ENCODE peak calls at places on chromosomes 12 and 14, in ten cellular contexts. One of them, this sample, is unnamed.
A peak's percentile ranks its signal among the peaks of the same experiment; 100 is the strongest.

GRCh38 chr12:67750528-67751183 is 102.1 kb downstream of the DYRK2 start:
- DNase-seq in mammary epithelial cell: no peak
- DNase-seq in heart left ventricle: no peak
- DNase-seq in tibial nerve: no peak
- DNase-seq in gastrocnemius medialis: no peak
- DNase-seq in Panc1: no peak
- DNase-seq in HCT116: no peak
- DNase-seq in body of pancreas: no peak
- DNase-seq in transverse colon: no peak
- DNase-seq in A673: no peak
- DNase-seq in this sample: no peak

GRCh38 chr14:104178279-104178678 is 39.9 kb downstream of the KIF26A start:
- DNase-seq in Panc1: no peak
- DNase-seq in heart left ventricle: no peak
- DNase-seq in transverse colon: no peak
- DNase-seq in tibial nerve: no peak
- DNase-seq in HCT116: no peak
- DNase-seq in body of pancreas: no peak
- DNase-seq in A673: no peak
- DNase-seq in mammary epithelial cell: no peak
- DNase-seq in gastrocnemius medialis: no peak
- DNase-seq in this sample: peak; percentile 29

GRCh38 chr12:48075833-48076232 is 30.0 kb downstream of the SENP1 start:
- DNase-seq in tibial nerve: no peak
- DNase-seq in mammary epithelial cell: no peak
- DNase-seq in gastrocnemius medialis: no peak
- DNase-seq in transverse colon: no peak
- DNase-seq in Panc1: no peak
- DNase-seq in HCT116: no peak
- DNase-seq in heart left ventricle: no peak
- DNase-seq in A673: no peak
- DNase-seq in body of pancreas: no peak
- DNase-seq in this sample: no peak

GRCh38 chr12:92506460-92506859 is 196.3 kb upstream of the PLEKHG7 start:
- DNase-seq in A673: no peak
- DNase-seq in transverse colon: no peak
- DNase-seq in heart left ventricle: no peak
- DNase-seq in gastrocnemius medialis: no peak
- DNase-seq in body of pancreas: no peak
- DNase-seq in HCT116: no peak
- DNase-seq in Panc1: no peak
- DNase-seq in tibial nerve: no peak
- DNase-seq in mammary epithelial cell: no peak
- DNase-seq in this sample: no peak

GRCh38 chr14:79781882-79782281 is 429.4 kb downstream of the DIO2 start:
- DNase-seq in heart left ventricle: no peak
- DNase-seq in body of pancreas: no peak
- DNase-seq in tibial nerve: no peak
- DNase-seq in A673: no peak
- DNase-seq in Panc1: no peak
- DNase-seq in gastrocnemius medialis: no peak
- DNase-seq in HCT116: no peak
- DNase-seq in transverse colon: no peak
- DNase-seq in mammary epithelial cell: no peak
- DNase-seq in this sample: no peak

GRCh38 chr14:25911831-25912230 is 686.0 kb downstream of the NOVA1 start:
- DNase-seq in body of pancreas: no peak
- DNase-seq in Panc1: no peak
- DNase-seq in heart left ventricle: no peak
- DNase-seq in A673: no peak
- DNase-seq in mammary epithelial cell: no peak
- DNase-seq in gastrocnemius medialis: no peak
- DNase-seq in HCT116: no peak
- DNase-seq in transverse colon: no peak
- DNase-seq in tibial nerve: no peak
- DNase-seq in this sample: no peak

GRCh38 chr14:28001002-28001401 is 765.6 kb upstream of the FOXG1 start:
- DNase-seq in Panc1: no peak
- DNase-seq in transverse colon: no peak
- DNase-seq in gastrocnemius medialis: no peak
- DNase-seq in A673: no peak
- DNase-seq in mammary epithelial cell: no peak
- DNase-seq in body of pancreas: no peak
- DNase-seq in tibial nerve: no peak
- DNase-seq in HCT116: no peak
- DNase-seq in heart left ventricle: no peak
- DNase-seq in this sample: no peak

GRCh38 chr14:69464379-69464778 is 20.1 kb upstream of the PLEKHD1 start:
- DNase-seq in HCT116: no peak
- DNase-seq in Panc1: no peak
- DNase-seq in heart left ventricle: no peak
- DNase-seq in gastrocnemius medialis: no peak
- DNase-seq in tibial nerve: no peak
- DNase-seq in body of pancreas: no peak
- DNase-seq in A673: no peak
- DNase-seq in mammary epithelial cell: no peak
- DNase-seq in transverse colon: no peak
- DNase-seq in this sample: no peak

GRCh38 chr12:6363330-6364036 is 11.9 kb downstream of the SCNN1A start:
- DNase-seq in HCT116: no peak
- DNase-seq in gastrocnemius medialis: peak; percentile 53
- DNase-seq in body of pancreas: peak; percentile 85
- DNase-seq in transverse colon: peak; percentile 89
- DNase-seq in heart left ventricle: peak; percentile 87
- DNase-seq in A673: peak; percentile 70
- DNase-seq in mammary epithelial cell: peak; percentile 39
- DNase-seq in Panc1: no peak
- DNase-seq in tibial nerve: peak; percentile 65
- DNase-seq in this sample: peak; percentile 85

GRCh38 chr12:108340037-108340436 is 926 bp upstream of the CMKLR1 start:
- DNase-seq in heart left ventricle: no peak
- DNase-seq in tibial nerve: no peak
- DNase-seq in A673: no peak
- DNase-seq in Panc1: no peak
- DNase-seq in HCT116: no peak
- DNase-seq in mammary epithelial cell: no peak
- DNase-seq in gastrocnemius medialis: no peak
- DNase-seq in body of pancreas: no peak
- DNase-seq in transverse colon: no peak
- DNase-seq in this sample: peak; percentile 26

GRCh38 chr14:55929136-55929535 is 189.1 kb upstream of the PELI2 start:
- DNase-seq in body of pancreas: no peak
- DNase-seq in A673: no peak
- DNase-seq in mammary epithelial cell: no peak
- DNase-seq in heart left ventricle: no peak
- DNase-seq in Panc1: no peak
- DNase-seq in gastrocnemius medialis: no peak
- DNase-seq in HCT116: no peak
- DNase-seq in transverse colon: no peak
- DNase-seq in tibial nerve: no peak
- DNase-seq in this sample: no peak

GRCh38 chr12:128976120-128976519 is 122.8 kb downstream of the GLT1D1 start:
- DNase-seq in mammary epithelial cell: no peak
- DNase-seq in gastrocnemius medialis: no peak
- DNase-seq in transverse colon: peak; percentile 65
- DNase-seq in A673: peak; percentile 13
- DNase-seq in heart left ventricle: no peak
- DNase-seq in HCT116: no peak
- DNase-seq in body of pancreas: peak; percentile 33
- DNase-seq in Panc1: no peak
- DNase-seq in tibial nerve: no peak
- DNase-seq in this sample: no peak

GRCh38 chr14:50667491-50668007 is 557 bp downstream of the SAV1 start:
- DNase-seq in Panc1: no peak
- DNase-seq in HCT116: no peak
- DNase-seq in body of pancreas: peak; percentile 57
- DNase-seq in tibial nerve: no peak
- DNase-seq in gastrocnemius medialis: no peak
- DNase-seq in A673: no peak
- DNase-seq in transverse colon: peak; percentile 58
- DNase-seq in mammary epithelial cell: peak; percentile 48
- DNase-seq in heart left ventricle: no peak
- DNase-seq in this sample: no peak

GRCh38 chr14:102092806-102093205 is 6.0 kb upstream of the HSP90AA1 start:
- DNase-seq in HCT116: no peak
- DNase-seq in gastrocnemius medialis: no peak
- DNase-seq in heart left ventricle: no peak
- DNase-seq in A673: no peak
- DNase-seq in Panc1: no peak
- DNase-seq in transverse colon: no peak
- DNase-seq in body of pancreas: no peak
- DNase-seq in mammary epithelial cell: no peak
- DNase-seq in tibial nerve: no peak
- DNase-seq in this sample: no peak

GRCh38 chr12:25155031-25155576 is 39.9 kb downstream of the DNAI7 start:
- DNase-seq in heart left ventricle: no peak
- DNase-seq in body of pancreas: no peak
- DNase-seq in tibial nerve: no peak
- DNase-seq in mammary epithelial cell: no peak
- DNase-seq in A673: peak; percentile 41
- DNase-seq in transverse colon: no peak
- DNase-seq in HCT116: peak; percentile 13
- DNase-seq in gastrocnemius medialis: no peak
- DNase-seq in Panc1: peak; percentile 33
- DNase-seq in this sample: no peak

GRCh38 chr14:64081174-64081746 is 212.9 kb downstream of the ESR2 start:
- DNase-seq in body of pancreas: no peak
- DNase-seq in A673: no peak
- DNase-seq in HCT116: no peak
- DNase-seq in gastrocnemius medialis: no peak
- DNase-seq in Panc1: no peak
- DNase-seq in mammary epithelial cell: peak; percentile 46
- DNase-seq in heart left ventricle: no peak
- DNase-seq in tibial nerve: no peak
- DNase-seq in transverse colon: no peak
- DNase-seq in this sample: no peak

GRCh38 chr12:95169368-95169767 is 47.9 kb downstream of the FGD6 start:
- DNase-seq in A673: peak; percentile 75
- DNase-seq in mammary epithelial cell: peak; percentile 77
- DNase-seq in body of pancreas: peak; percentile 50
- DNase-seq in gastrocnemius medialis: no peak
- DNase-seq in heart left ventricle: no peak
- DNase-seq in transverse colon: peak; percentile 61
- DNase-seq in HCT116: peak; percentile 62
- DNase-seq in tibial nerve: no peak
- DNase-seq in Panc1: no peak
- DNase-seq in this sample: no peak

GRCh38 chr12:86711716-86712115 is 455.5 kb upstream of the MGAT4C start:
- DNase-seq in tibial nerve: no peak
- DNase-seq in HCT116: no peak
- DNase-seq in mammary epithelial cell: no peak
- DNase-seq in Panc1: no peak
- DNase-seq in heart left ventricle: no peak
- DNase-seq in body of pancreas: no peak
- DNase-seq in A673: no peak
- DNase-seq in gastrocnemius medialis: no peak
- DNase-seq in transverse colon: no peak
- DNase-seq in this sample: no peak
- H3K9me3 ChIP-seq in tibial nerve: no peaks in the 10 kb centered on the region
- H3K9me3 ChIP-seq in HCT116: no peaks in the 10 kb centered on the region
- H3K9me3 ChIP-seq in mammary epithelial cell: peaks cover 11% of the 10 kb centered on the region
- H3K9me3 ChIP-seq in Panc1: peaks cover 8% of the 10 kb centered on the region
- H3K9me3 ChIP-seq in heart left ventricle: no peaks in the 10 kb centered on the region
- H3K9me3 ChIP-seq in body of pancreas: peaks cover 7% of the 10 kb centered on the region
- H3K9me3 ChIP-seq in A673: peaks cover 8% of the 10 kb centered on the region
- H3K9me3 ChIP-seq in gastrocnemius medialis: no peaks in the 10 kb centered on the region
- H3K9me3 ChIP-seq in transverse colon: no peaks in the 10 kb centered on the region
- H3K9me3 ChIP-seq in this sample: no peaks in the 10 kb centered on the region

GRCh38 chr14:20866194-20866593 is 25.0 kb upstream of the RNASE3 start:
- DNase-seq in transverse colon: no peak
- DNase-seq in gastrocnemius medialis: no peak
- DNase-seq in body of pancreas: no peak
- DNase-seq in HCT116: no peak
- DNase-seq in A673: no peak
- DNase-seq in tibial nerve: no peak
- DNase-seq in mammary epithelial cell: no peak
- DNase-seq in Panc1: no peak
- DNase-seq in heart left ventricle: no peak
- DNase-seq in this sample: no peak

GRCh38 chr14:20866963-20867362 is 24.2 kb upstream of the RNASE3 start:
- DNase-seq in Panc1: no peak
- DNase-seq in body of pancreas: no peak
- DNase-seq in tibial nerve: no peak
- DNase-seq in transverse colon: no peak
- DNase-seq in heart left ventricle: no peak
- DNase-seq in A673: peak; percentile 15
- DNase-seq in HCT116: peak; percentile 16
- DNase-seq in gastrocnemius medialis: no peak
- DNase-seq in mammary epithelial cell: peak; percentile 17
- DNase-seq in this sample: no peak
- TF ChIP-seq CTCF in Panc1: peak; percentile 36
- TF ChIP-seq CTCF in body of pancreas: no peak
- TF ChIP-seq CTCF in tibial nerve: peak; percentile 30
- TF ChIP-seq CTCF in transverse colon: no peak
- TF ChIP-seq CTCF in heart left ventricle: peak; percentile 47
- TF ChIP-seq CTCF in A673: peak; percentile 63
- TF ChIP-seq CTCF in HCT116: peak; percentile 69
- TF ChIP-seq CTCF in gastrocnemius medialis: no peak
- TF ChIP-seq CTCF in mammary epithelial cell: peak; percentile 34
- TF ChIP-seq CTCF in this sample: no peak

GRCh38 chr12:109618091-109618490 is 44.5 kb downstream of the MVK start:
- DNase-seq in A673: no peak
- DNase-seq in transverse colon: no peak
- DNase-seq in Panc1: no peak
- DNase-seq in body of pancreas: no peak
- DNase-seq in gastrocnemius medialis: no peak
- DNase-seq in HCT116: no peak
- DNase-seq in mammary epithelial cell: no peak
- DNase-seq in heart left ventricle: no peak
- DNase-seq in tibial nerve: no peak
- DNase-seq in this sample: no peak
- H3K27me3 ChIP-seq in A673: peaks cover 24% of the 10 kb centered on the region
- H3K27me3 ChIP-seq in transverse colon: peaks cover 29% of the 10 kb centered on the region
- H3K27me3 ChIP-seq in Panc1: peaks cover 15% of the 10 kb centered on the region
- H3K27me3 ChIP-seq in body of pancreas: no peaks in the 10 kb centered on the region
- H3K27me3 ChIP-seq in gastrocnemius medialis: no peaks in the 10 kb centered on the region
- H3K27me3 ChIP-seq in HCT116: peaks cover 32% of the 10 kb centered on the region
- H3K27me3 ChIP-seq in mammary epithelial cell: no peaks in the 10 kb centered on the region
- H3K27me3 ChIP-seq in heart left ventricle: no peaks in the 10 kb centered on the region
- H3K27me3 ChIP-seq in tibial nerve: no peaks in the 10 kb centered on the region
- H3K27me3 ChIP-seq in this sample: peaks cover 13% of the 10 kb centered on the region

DNA sequence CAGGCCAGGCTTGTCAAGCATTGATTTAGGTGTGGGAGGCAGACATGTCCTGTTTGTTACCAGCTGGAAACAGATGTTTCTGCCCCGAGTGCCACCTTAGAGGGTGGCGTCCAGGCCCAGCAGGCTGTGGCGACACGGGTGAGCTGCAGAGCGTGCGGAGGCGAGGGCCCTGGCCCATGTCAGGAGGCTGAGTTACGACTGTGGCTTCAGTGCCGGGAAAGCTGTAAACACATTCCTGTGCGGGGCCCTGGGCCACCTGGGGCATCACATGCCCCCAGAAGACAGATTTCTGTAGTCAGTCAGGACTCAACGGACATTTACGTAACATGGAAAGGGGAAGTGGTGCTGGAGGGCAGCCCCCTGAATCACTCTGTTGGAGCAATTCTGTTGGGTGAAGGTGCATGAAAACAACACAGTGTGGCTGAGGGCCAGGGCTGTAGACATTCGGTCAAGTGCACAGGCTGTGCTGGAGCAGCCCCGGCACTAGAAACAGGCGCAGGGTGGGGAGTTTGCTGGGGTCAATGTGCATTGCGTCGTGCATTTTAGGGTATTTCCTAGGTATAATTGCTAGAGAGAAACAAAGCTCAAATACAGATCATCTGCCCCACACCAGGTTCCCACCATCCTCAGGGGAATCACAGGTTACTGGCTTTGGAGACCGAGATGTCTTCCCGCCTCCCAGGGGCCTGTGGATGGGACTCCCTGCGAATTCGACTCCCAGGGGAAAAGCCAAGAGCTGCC is 291.8 kb downstream of the TMEM121 start:
- DNase-seq in mammary epithelial cell: no peak
- DNase-seq in tibial nerve: no peak
- DNase-seq in body of pancreas: no peak
- DNase-seq in Panc1: no peak
- DNase-seq in HCT116: no peak
- DNase-seq in transverse colon: peak; percentile 16
- DNase-seq in A673: no peak
- DNase-seq in heart left ventricle: no peak
- DNase-seq in gastrocnemius medialis: no peak
- DNase-seq in this sample: no peak
- H3K9me3 ChIP-seq in mammary epithelial cell: peaks cover 29% of the 10 kb centered on the region
- H3K9me3 ChIP-seq in tibial nerve: no peaks in the 10 kb centered on the region
- H3K9me3 ChIP-seq in body of pancreas: no peaks in the 10 kb centered on the region
- H3K9me3 ChIP-seq in Panc1: no peaks in the 10 kb centered on the region
- H3K9me3 ChIP-seq in HCT116: no peaks in the 10 kb centered on the region
- H3K9me3 ChIP-seq in transverse colon: no peaks in the 10 kb centered on the region
- H3K9me3 ChIP-seq in A673: peaks cover 4% of the 10 kb centered on the region
- H3K9me3 ChIP-seq in heart left ventricle: peaks cover 6% of the 10 kb centered on the region
- H3K9me3 ChIP-seq in gastrocnemius medialis: no peaks in the 10 kb centered on the region
- H3K9me3 ChIP-seq in this sample: no peaks in the 10 kb centered on the region